ENCODE peak calls at places on chromosomes 12 and 14, in four cellular contexts. W is K562, C is HCT116, S is HepG2. N is an unnamed sample.

GRCh38 chr14:30869525-30870150 is 4.7 kb upstream of the COCH start:
- DNase-seq in W (no peak), C (no peak), S (no peak), N (no peak)

GRCh38 chr12:119877639-119877948 is 474 bp upstream of the CIT start:
- DNase-seq in W (no peak), C (no peak), S (no peak), N (no peak)

GRCh38 chr14:98803196-98803595 is 468.8 kb downstream of the BCL11B start:
- DNase-seq in W (no peak), C (no peak), S (no peak), N (no peak)

GRCh38 chr14:75861161-75861621 is 120.6 kb downstream of the TGFB3 start:
- DNase-seq in W (peak; percentile 15), C (peak; percentile 56), S (peak; percentile 80), N (no peak)

GRCh38 chr14:100586520-100587247 is 533 bp downstream of the BEGAIN start:
- DNase-seq in W (no peak), C (peak; percentile 67), S (no peak), N (peak; percentile 91)

GRCh38 chr14:71650187-71650586 is 282.0 kb upstream of the RGS6 start:
- DNase-seq in W (no peak), C (no peak), S (no peak), N (no peak)

GRCh38 chr12:43063642-43064041 is 474.1 kb upstream of the PRICKLE1 start:
- DNase-seq in W (no peak), C (no peak), S (no peak), N (no peak)

GRCh38 chr12:115023279-115023678 is 339.3 kb upstream of the TBX3 start:
- DNase-seq in W (no peak), C (no peak), S (no peak), N (no peak)

GRCh38 chr12:32146074-32146873 is 39.6 kb downstream of the BICD1 start:
- DNase-seq in W (no peak), C (no peak), S (no peak), N (no peak)

GRCh38 chr12:25250744-25251730 is at the start of gene KRAS:
- DNase-seq in W (peak; percentile 91), C (peak; percentile 88), S (peak; percentile 88), N (peak; percentile 97)

GRCh38 chr12:132593521-132593920 is 16.9 kb downstream of the LRCOL1 start:
- DNase-seq in W (no peak), C (no peak), S (no peak), N (peak; percentile 75)

GRCh38 chr14:76904100-76904739 is 78.0 kb downstream of the LRRC74A start:
- DNase-seq in W (no peak), C (no peak), S (no peak), N (peak; percentile 34)

GRCh38 chr12:47754126-47754525 is 4.6 kb downstream of the RAPGEF3 start:
- DNase-seq in W (no peak), C (no peak), S (no peak), N (peak; percentile 16)

GRCh38 chr12:107500310-107500709 is 185.3 kb upstream of the PWP1 start:
- DNase-seq in W (no peak), C (no peak), S (no peak), N (no peak)

GRCh38 chr12:20018406-20018805 is 349.9 kb upstream of the PDE3A start:
- DNase-seq in W (no peak), C (no peak), S (no peak), N (no peak)

GRCh38 chr12:98352218-98352811 is 163.1 kb upstream of the TMPO start:
- DNase-seq in W (no peak), C (peak; percentile 18), S (peak; percentile 10), N (no peak)

GRCh38 chr14:88750945-88751344 is 41.8 kb downstream of the EML5 start:
- DNase-seq in W (no peak), C (no peak), S (no peak), N (no peak)
- H3K4me2 ChIP-seq in W (no peak overlapping the region), C (no peak overlapping the region), S (no peak overlapping the region), N (no peak overlapping the region)

GRCh38 chr14:61193471-61193870 is 87.7 kb downstream of the TMEM30B start:
- DNase-seq in W (no peak), C (no peak), S (no peak), N (no peak)
- TF ChIP-seq ELF1 in W (no peak), C (no peak), S (no peak), N (no peak)

GRCh38 chr12:128408669-128409068 is 141.7 kb downstream of the TMEM132C start:
- DNase-seq in W (no peak), C (no peak), S (no peak), N (no peak)
- H3K4me2 ChIP-seq in W (no peak overlapping the region), C (no peak overlapping the region), S (no peak overlapping the region), N (no peak overlapping the region)

DNA sequence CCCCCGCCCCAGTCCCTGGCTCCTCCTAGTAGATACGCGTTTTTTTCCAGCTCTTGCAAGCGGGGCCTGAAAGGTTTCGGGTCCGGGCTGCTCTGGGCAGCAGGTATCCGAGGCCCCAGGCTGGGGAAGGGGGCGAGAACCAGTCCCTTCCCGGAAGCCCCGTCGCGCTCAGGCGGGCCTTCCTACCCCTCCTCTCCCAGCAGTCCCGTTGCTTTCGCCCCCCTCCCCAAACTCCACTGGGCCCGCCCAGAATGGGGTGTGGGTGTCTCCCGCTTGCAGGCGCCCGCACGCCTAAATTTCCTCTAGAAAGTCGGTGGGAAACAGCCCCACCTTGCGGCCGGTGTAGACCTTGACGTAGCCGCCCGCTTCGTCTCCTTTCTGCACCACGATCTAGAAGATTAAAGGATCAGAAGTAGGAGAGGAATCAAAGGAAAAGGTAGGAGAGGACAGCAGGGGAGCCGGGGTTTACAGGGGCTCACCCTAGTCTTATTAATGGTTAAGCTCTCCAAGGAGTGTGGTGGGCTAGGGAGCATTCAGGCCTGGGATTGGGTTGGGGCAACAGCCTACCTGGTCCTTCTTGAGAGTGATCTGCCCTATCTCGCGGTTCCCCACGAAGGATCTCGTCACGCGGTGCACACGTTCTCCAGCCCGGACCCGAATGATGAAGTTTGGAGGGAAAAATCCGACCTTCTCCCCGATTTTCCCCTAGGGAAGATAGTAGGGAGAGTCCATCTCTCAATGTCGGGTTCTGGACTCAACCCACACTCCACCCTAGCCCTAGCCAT is 7.3 kb downstream of the STAC3 start:
- DNase-seq in W (peak; percentile 78), C (peak; percentile 74), S (peak; percentile 54), N (peak; percentile 67)
- TF ChIP-seq ELF1 in W (no peak), C (no peak), S (no peak), N (no peak)

N was measured in SK-N-SH.